ENCODE peak calls at places on chromosomes 13 and 19, in seven cellular contexts. X, M, G, J, R, W and Y are unnamed samples.

GRCh38 chr13:113548171-113548641 is 36.3 kb upstream of the TFDP1 start:
- DNase-seq in X (no peak), M (no peak), G (peak), J (no peak), R (peak), W (no peak), Y (no peak)

GRCh38 chr19:18002347-18002850 is 5.6 kb upstream of the ARRDC2 start:
- DNase-seq in X (no peak), M (no peak), G (no peak), J (no peak), R (no peak), W (no peak), Y (no peak)

GRCh38 chr19:48741222-48741999 is 1.0 kb upstream of the RASIP1 start:
- DNase-seq in X (no peak), M (no peak), G (peak), J (peak), R (no peak), W (no peak), Y (no peak)

GRCh38 chr13:96967248-96967745 is 27.0 kb downstream of the OXGR1 start:
- DNase-seq in X (no peak), M (no peak), G (peak), J (peak), R (no peak), W (no peak), Y (no peak)

GRCh38 chr19:48628486-48629296 is 8.5 kb downstream of the DBP start:
- DNase-seq in X (no peak), M (no peak), G (peak), J (no peak), R (no peak), W (no peak), Y (no peak)

GRCh38 chr19:1076951-1077350 is 10.0 kb downstream of the ARHGAP45 start:
- DNase-seq in X (no peak), M (no peak), G (no peak), J (no peak), R (no peak), W (no peak), Y (no peak)

GRCh38 chr13:49985129-49985528 is 11.7 kb upstream of the TRIM13 start:
- DNase-seq in X (no peak), M (no peak), G (no peak), J (no peak), R (no peak), W (no peak), Y (no peak)

GRCh38 chr19:51417807-51418152 is 338 bp upstream of the SIGLEC10 start:
- DNase-seq in X (no peak), M (no peak), G (no peak), J (no peak), R (no peak), W (no peak), Y (no peak)

GRCh38 chr19:58274771-58275199 is 4.0 kb upstream of the ZNF8 start:
- DNase-seq in X (peak), M (no peak), G (no peak), J (no peak), R (no peak), W (no peak), Y (peak)

GRCh38 chr19:46205183-46205984 is 24.2 kb upstream of the IGFL1 start:
- DNase-seq in X (no peak), M (no peak), G (no peak), J (no peak), R (no peak), W (no peak), Y (no peak)
- H3K18ac ChIP-seq in X (no peak), M (no peak), G (no peak), J (no peak), R (no peak), W (no peak), Y (no peak)

GRCh38 chr19:2269244-2270156 is 12.5 kb downstream of the PEAK3 start:
- DNase-seq in X (peak), M (peak), G (peak), J (peak), R (peak), W (peak), Y (peak)

GRCh38 chr19:2268861-2269243 is 12.6 kb upstream of the JSRP1 start:
- DNase-seq in X (no peak), M (no peak), G (no peak), J (no peak), R (no peak), W (no peak), Y (no peak)

GRCh38 chr19:2270157-2270571 is 11.8 kb downstream of the PEAK3 start:
- DNase-seq in X (no peak), M (no peak), G (no peak), J (no peak), R (no peak), W (no peak), Y (no peak)

GRCh38 chr19:2268480-2268830 is 12.2 kb upstream of the JSRP1 start:
- DNase-seq in X (no peak), M (no peak), G (no peak), J (no peak), R (no peak), W (no peak), Y (no peak)

DNA sequence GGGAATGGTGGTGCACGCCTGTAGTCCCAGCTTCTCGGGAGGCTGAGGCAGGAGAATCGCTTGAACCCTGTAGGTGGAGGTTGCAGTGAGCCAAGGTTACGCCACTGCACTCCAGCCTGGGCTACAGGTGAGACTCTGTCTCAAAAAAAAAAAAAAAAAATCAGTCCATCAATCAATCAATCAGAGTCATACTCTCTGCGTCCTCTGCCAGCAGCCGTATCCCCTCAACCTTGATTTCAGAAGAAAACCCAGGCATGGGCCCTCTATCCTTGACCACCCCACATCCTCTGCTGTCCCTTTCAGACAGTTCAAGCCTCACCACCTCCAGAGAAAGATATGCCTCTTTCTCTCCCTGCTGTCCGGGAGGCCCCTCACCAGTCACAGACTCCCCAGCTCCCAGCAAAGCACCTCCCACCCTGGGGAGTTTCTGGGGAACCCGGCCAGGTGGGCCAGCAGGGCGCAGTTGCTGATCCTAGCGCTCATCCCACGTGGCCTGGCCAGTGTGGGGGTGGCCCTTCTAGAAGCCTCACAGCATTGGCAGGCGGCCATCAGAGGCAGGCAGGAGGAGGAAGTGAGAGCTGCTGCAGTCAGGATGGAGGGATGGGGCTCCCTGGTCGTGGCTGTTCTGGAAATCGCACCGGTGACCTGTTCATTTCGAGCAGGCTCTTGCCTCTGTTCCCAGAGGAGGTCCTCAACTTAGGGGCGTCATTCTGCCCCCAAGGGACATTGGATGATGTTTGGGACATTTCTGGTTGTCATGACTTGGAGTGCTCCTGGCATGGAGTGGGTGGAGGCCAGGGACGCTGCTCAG is 10.2 kb upstream of the JSRP1 start:
- DNase-seq in X (peak), M (no peak), G (no peak), J (no peak), R (no peak), W (no peak), Y (peak)
- H4K8ac ChIP-seq in X (peak), M (peak), G (no peak), J (no peak), R (no peak), W (peak), Y (peak)

GRCh38 chr13:46577656-46578589 is 25.0 kb downstream of the LRCH1 start:
- DNase-seq in X (peak), M (no peak), G (no peak), J (no peak), R (no peak), W (no peak), Y (peak)
- H3K18ac ChIP-seq in X (no peak), M (no peak), G (no peak), J (no peak), R (no peak), W (no peak), Y (no peak)

GRCh38 chr13:26585136-26585535 is 27.7 kb downstream of the WASF3 start:
- DNase-seq in X (peak), M (no peak), G (no peak), J (no peak), R (no peak), W (no peak), Y (no peak)
- H4K8ac ChIP-seq in X (no peak), M (no peak), G (no peak), J (no peak), R (no peak), W (no peak), Y (no peak)